ENCODE peak calls at places on chromosomes 1 and 21, in seven cellular contexts. B is hepatocyte, X is fibroblast of the aortic adventitia, E is tibial artery, S is tibial nerve, Y is AG09309, N is foreskin fibroblast. O is an unnamed sample.

GRCh38 chr1:41640756-41641482 is 156.4 kb upstream of the EDN2 start:
- DNase-seq in B (no peak), X (no peak), E (no peak), S (no peak), Y (no peak), N (no peak), O (no peak)

GRCh38 chr1:63124666-63125191 is 197.6 kb upstream of the FOXD3 start:
- DNase-seq in B (no peak), X (peak), E (no peak), S (no peak), Y (peak), N (peak), O (peak)

GRCh38 chr1:77060000-77060399 is 159.2 kb downstream of the PIGK start:
- DNase-seq in B (no peak), X (no peak), E (no peak), S (no peak), Y (no peak), N (no peak), O (no peak)

GRCh38 chr1:218171302-218171893 is 113.7 kb upstream of the RRP15 start:
- DNase-seq in B (peak), X (peak), E (no peak), S (no peak), Y (peak), N (peak), O (peak)

GRCh38 chr1:93758842-93759515 is 77.3 kb upstream of the BCAR3 start:
- DNase-seq in B (peak), X (peak), E (no peak), S (no peak), Y (peak), N (peak), O (peak)

GRCh38 chr1:29551123-29551522 is 314.8 kb downstream of the PTPRU start:
- DNase-seq in B (no peak), X (no peak), E (no peak), S (no peak), Y (no peak), N (no peak), O (no peak)

GRCh38 chr1:100443739-100444571 is 91.6 kb downstream of the CDC14A start:
- DNase-seq in B (peak), X (peak), E (no peak), S (no peak), Y (no peak), N (peak), O (peak)

GRCh38 chr1:33377013-33377412 is 53.9 kb downstream of the PHC2 start:
- DNase-seq in B (no peak), X (no peak), E (no peak), S (no peak), Y (no peak), N (no peak), O (no peak)

GRCh38 chr1:85297855-85298629 is 21.6 kb upstream of the BCL10 start:
- DNase-seq in B (peak), X (peak), E (peak), S (peak), Y (peak), N (peak), O (peak)

GRCh38 chr1:28249013-28249870 is 10.1 kb upstream of the SESN2 start:
- DNase-seq in B (peak), X (peak), E (peak), S (no peak), Y (peak), N (peak), O (peak)

GRCh38 chr1:61477301-61477700 is 247.6 kb downstream of the TM2D1 start:
- DNase-seq in B (no peak), X (no peak), E (no peak), S (no peak), Y (no peak), N (no peak), O (no peak)

GRCh38 chr1:201560328-201561194 is 21.6 kb downstream of the NAV1 start:
- DNase-seq in B (no peak), X (no peak), E (no peak), S (no peak), Y (no peak), N (no peak), O (no peak)

GRCh38 chr1:201538618-201539551 is at the start of gene NAV1:
- DNase-seq in B (peak), X (peak), E (peak), S (peak), Y (no peak), N (peak), O (peak)

GRCh38 chr1:17630048-17630830 is 90.7 kb downstream of the ARHGEF10L start:
- DNase-seq in B (no peak), X (peak), E (peak), S (peak), Y (no peak), N (peak), O (peak)

GRCh38 chr1:88528792-88529191 is 155.3 kb upstream of the PKN2 start:
- DNase-seq in B (no peak), X (no peak), E (no peak), S (no peak), Y (no peak), N (no peak), O (no peak)

GRCh38 chr1:214335567-214335966 is 54.6 kb downstream of the SMYD2 start:
- DNase-seq in B (no peak), X (no peak), E (no peak), S (no peak), Y (no peak), N (no peak), O (no peak)

GRCh38 chr1:93925206-93925605 is 16.0 kb upstream of the GCLM start:
- DNase-seq in B (no peak), X (no peak), E (no peak), S (no peak), Y (no peak), N (no peak), O (no peak)

GRCh38 chr1:39828734-39829133 is 40.1 kb upstream of the BMP8B start:
- DNase-seq in B (no peak), X (no peak), E (no peak), S (no peak), Y (no peak), N (no peak), O (no peak)

GRCh38 chr1:2548068-2548589 is 8.0 kb upstream of the TNFRSF14 start:
- DNase-seq in B (peak), X (peak), E (peak), S (peak), Y (no peak), N (peak), O (peak)
- H3K4me3 ChIP-seq in B (no peak), X (no peak), E (peak), S (peak), Y (no peak), N (no peak), O (no peak)

GRCh38 chr21:41121785-41122415 is 46.1 kb upstream of the BACE2 start:
- DNase-seq in B (peak), X (peak), E (peak), S (peak), Y (peak), N (peak), O (peak)
- TF ChIP-seq CTCF in B (peak), X (peak), E (peak), S (peak), Y (peak), N (peak), O (peak)

GRCh38 chr21:44360174-44360573 is 6.8 kb downstream of the TRPM2 start:
- DNase-seq in B (no peak), X (no peak), E (no peak), S (no peak), Y (no peak), N (no peak), O (no peak)
- H3K4me3 ChIP-seq in B (no peak), X (no peak), E (no peak), S (no peak), Y (no peak), N (no peak), O (no peak)

DNA sequence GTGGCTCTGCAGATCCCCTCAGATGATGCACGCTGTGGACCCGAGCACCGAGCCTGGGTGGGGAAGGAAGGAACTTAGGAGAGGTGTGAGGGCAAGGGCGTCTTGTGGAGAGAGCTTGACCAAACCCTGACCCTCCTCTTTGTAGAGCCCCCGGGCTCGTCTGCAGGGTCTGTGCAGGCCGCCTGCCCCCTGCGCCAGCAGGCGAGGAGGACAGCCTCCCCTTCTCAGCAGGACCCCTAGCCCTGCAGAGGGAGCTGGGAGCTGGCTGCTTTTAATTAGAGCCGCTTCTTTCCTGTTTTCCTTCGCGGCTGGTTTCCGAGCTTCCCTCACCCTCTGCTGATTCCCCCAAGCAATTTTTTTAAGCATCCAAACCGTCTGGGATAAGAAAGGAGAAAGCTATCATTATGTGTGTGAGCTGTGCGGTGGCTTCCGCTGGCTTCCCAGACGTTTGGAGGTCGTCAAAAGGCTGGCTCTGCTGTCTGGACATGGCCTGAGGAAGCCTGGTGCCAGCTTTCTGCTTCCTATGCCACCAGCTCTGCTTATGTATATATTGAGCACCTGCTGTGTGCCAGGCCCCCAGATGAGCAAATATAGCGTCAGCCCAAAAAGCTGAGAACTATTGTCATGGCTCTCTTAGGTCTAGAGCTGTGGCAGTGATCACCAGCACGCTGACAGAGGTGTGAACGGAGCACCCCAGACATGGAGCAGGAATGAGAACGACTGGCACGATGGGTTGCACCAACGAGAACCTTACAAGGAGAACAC is 160.2 kb upstream of the IRF2BP2 start:
- DNase-seq in B (peak), X (no peak), E (no peak), S (no peak), Y (no peak), N (peak), O (no peak)
- TF ChIP-seq CTCF in B (no peak), X (no peak), E (no peak), S (no peak), Y (no peak), N (no peak), O (no peak)

GRCh38 chr1:24929876-24930702 is at the start of gene RUNX3:
- DNase-seq in B (peak), X (no peak), E (peak), S (no peak), Y (no peak), N (peak), O (no peak)

GRCh38 chr1:24929091-24929875 is 793 bp downstream of the RUNX3 start:
- DNase-seq in B (peak), X (no peak), E (no peak), S (no peak), Y (no peak), N (peak), O (no peak)

GRCh38 chr1:24932284-24932683 is 2.2 kb upstream of the RUNX3 start:
- DNase-seq in B (peak), X (no peak), E (no peak), S (no peak), Y (no peak), N (peak), O (peak)

GRCh38 chr1:24931481-24932221 is 1.6 kb upstream of the RUNX3 start:
- DNase-seq in B (no peak), X (no peak), E (no peak), S (no peak), Y (no peak), N (no peak), O (peak)

GRCh38 chr1:24930703-24931480 is 816 bp upstream of the RUNX3 start:
- DNase-seq in B (no peak), X (no peak), E (no peak), S (no peak), Y (no peak), N (no peak), O (peak)
- H3K4me3 ChIP-seq in B (no peak), X (no peak), E (peak), S (peak), Y (no peak), N (no peak), O (no peak)

DNA sequence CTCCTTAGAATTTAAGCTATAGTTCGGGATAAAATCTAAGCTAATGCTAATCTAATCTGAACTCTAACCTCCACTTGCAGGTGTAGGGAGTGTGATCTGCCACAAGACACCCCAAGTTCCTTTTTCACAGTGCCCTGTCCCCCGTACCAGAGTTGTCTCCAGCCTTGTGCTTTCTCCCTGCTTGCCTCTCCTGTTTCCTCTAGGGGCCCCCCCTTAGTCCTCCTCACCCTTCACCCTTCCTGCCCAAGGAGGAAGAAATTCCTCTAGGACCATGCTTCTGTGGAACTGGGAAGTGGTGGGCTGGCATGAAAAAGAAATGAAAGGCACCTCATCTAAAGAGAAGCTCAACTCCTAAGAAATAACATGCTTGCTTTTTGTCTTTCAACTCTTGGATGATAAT is 50.2 kb upstream of the BCL9 start:
- DNase-seq in B (no peak), X (no peak), E (no peak), S (no peak), Y (no peak), N (no peak), O (no peak)
- TF ChIP-seq CTCF in B (no peak), X (no peak), E (no peak), S (no peak), Y (no peak), N (no peak), O (no peak)

GRCh38 chr1:206004269-206004800 is 1.1 kb upstream of the RAB7B start:
- DNase-seq in B (no peak), X (no peak), E (no peak), S (no peak), Y (no peak), N (no peak), O (no peak)

GRCh38 chr1:206002160-206002559 is 1.0 kb downstream of the RAB7B start:
- DNase-seq in B (no peak), X (no peak), E (no peak), S (no peak), Y (no peak), N (no peak), O (no peak)

GRCh38 chr1:206001476-206001888 is 1.7 kb downstream of the RAB7B start:
- DNase-seq in B (peak), X (peak), E (peak), S (peak), Y (peak), N (peak), O (peak)

GRCh38 chr1:206004821-206005220 is 1.6 kb upstream of the RAB7B start:
- DNase-seq in B (no peak), X (no peak), E (no peak), S (no peak), Y (no peak), N (no peak), O (no peak)

GRCh38 chr1:206002833-206003532 is at the start of gene RAB7B:
- DNase-seq in B (peak), X (peak), E (peak), S (peak), Y (no peak), N (peak), O (peak)
- H3K4me3 ChIP-seq in B (no peak), X (peak), E (peak), S (peak), Y (peak), N (peak), O (peak)

DNA sequence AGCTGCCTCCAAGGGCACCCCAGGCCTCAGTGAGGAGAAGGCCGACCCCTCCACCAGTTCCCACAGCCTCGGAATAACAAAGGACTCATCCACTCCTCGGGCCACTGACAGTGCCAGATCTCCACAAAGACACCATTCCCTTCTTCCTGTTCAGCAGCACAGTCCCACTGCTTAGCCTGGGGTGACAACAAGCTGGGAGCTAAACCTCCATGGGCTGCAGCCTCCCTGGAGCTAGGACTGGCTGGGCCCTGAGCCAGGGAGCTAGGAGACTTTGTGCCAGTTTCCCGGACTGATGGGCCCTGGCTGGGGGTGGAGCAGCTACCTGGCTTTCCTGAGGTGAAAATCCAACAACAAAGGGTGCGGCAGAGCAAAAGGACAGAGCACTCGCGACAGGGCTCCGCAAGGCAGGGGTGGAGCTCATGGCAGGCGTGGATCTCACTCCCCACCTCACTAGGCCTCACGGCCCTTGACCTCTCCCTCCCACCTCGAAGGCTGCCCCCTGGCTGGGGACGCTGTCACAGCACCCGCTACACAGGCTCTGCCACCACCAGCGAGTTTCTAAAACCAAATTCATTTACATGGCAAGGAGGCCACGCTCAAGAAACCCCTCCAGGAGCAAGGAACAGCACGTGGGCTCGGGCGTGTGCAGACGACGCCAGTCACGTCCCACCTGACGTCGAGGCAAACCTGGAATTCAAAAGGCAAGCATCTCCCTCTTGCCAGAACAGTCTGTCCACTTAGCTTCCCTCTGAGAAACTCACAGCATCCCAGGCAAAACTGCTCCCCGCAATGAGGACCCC is 13.8 kb downstream of the SLC35E2B start:
- DNase-seq in B (peak), X (no peak), E (no peak), S (no peak), Y (no peak), N (no peak), O (no peak)
- TF ChIP-seq CTCF in B (no peak), X (peak), E (no peak), S (peak), Y (peak), N (no peak), O (peak)

GRCh38 chr21:42513151-42513984 is at the start of gene SLC37A1:
- DNase-seq in B (peak), X (no peak), E (no peak), S (no peak), Y (no peak), N (peak), O (no peak)
- H3K4me3 ChIP-seq in B (peak), X (peak), E (peak), S (peak), Y (peak), N (peak), O (peak)